ENCODE peak calls at places on chromosomes 3 and 15, in four cellular contexts. E is GM12878, H is K562, L is HepG2. M is an unnamed sample.

GRCh38 chr3:9721698-9722057 is 9.9 kb upstream of the BRPF1 start:
- DNase-seq in E (no peak), H (no peak), L (no peak), M (no peak)

GRCh38 chr3:130866327-130866726 is 27.6 kb upstream of the ATP2C1 start:
- DNase-seq in E (no peak), H (no peak), L (peak), M (no peak)

GRCh38 chr15:44633603-44634002 is 29.9 kb downstream of the SPG11 start:
- DNase-seq in E (no peak), H (no peak), L (no peak), M (no peak)

GRCh38 chr15:49718234-49718633 is 97.4 kb downstream of the DTWD1 start:
- DNase-seq in E (no peak), H (no peak), L (no peak), M (no peak)

GRCh38 chr15:70328137-70329115 is 230.7 kb upstream of the TLE3 start:
- DNase-seq in E (no peak), H (no peak), L (no peak), M (no peak)

GRCh38 chr3:104750581-104750980 is 616.1 kb upstream of the ALCAM start:
- DNase-seq in E (no peak), H (no peak), L (no peak), M (no peak)

GRCh38 chr3:196023947-196024346 is 57.9 kb downstream of the TFRC start:
- DNase-seq in E (no peak), H (no peak), L (no peak), M (no peak)

GRCh38 chr3:195897081-195897852 is 11.1 kb downstream of the TNK2 start:
- DNase-seq in E (no peak), H (peak), L (no peak), M (no peak)

GRCh38 chr3:160810360-160810759 is 54.3 kb downstream of the PPM1L start:
- DNase-seq in E (no peak), H (no peak), L (no peak), M (no peak)

GRCh38 chr3:184498986-184499606 is 62.5 kb upstream of the EPHB3 start:
- DNase-seq in E (no peak), H (no peak), L (no peak), M (no peak)

GRCh38 chr3:139934557-139935070 is 371 bp upstream of the CLSTN2 start:
- DNase-seq in E (no peak), H (no peak), L (no peak), M (peak)

GRCh38 chr3:189914799-189915198 is 205.9 kb downstream of the P3H2 start:
- DNase-seq in E (no peak), H (no peak), L (no peak), M (no peak)

GRCh38 chr3:152160350-152161011 is 108.2 kb upstream of the MBNL1 start:
- DNase-seq in E (peak), H (no peak), L (no peak), M (no peak)

GRCh38 chr15:101091080-101092017 is 160.5 kb downstream of the CHSY1 start:
- DNase-seq in E (no peak), H (no peak), L (peak), M (no peak)

GRCh38 chr3:11699083-11699427 is 55.3 kb upstream of the VGLL4 start:
- DNase-seq in E (no peak), H (no peak), L (no peak), M (no peak)

GRCh38 chr15:73990250-73991005 is 1.7 kb downstream of the STOML1 start:
- DNase-seq in E (no peak), H (no peak), L (no peak), M (no peak)

GRCh38 chr3:39255503-39256325 is 24.1 kb downstream of the CX3CR1 start:
- DNase-seq in E (peak), H (no peak), L (no peak), M (no peak)

GRCh38 chr3:159989973-159990846 is 1.6 kb downstream of the IL12A start:
- DNase-seq in E (no peak), H (no peak), L (no peak), M (peak)

GRCh38 chr15:92069308-92070244 is 216.1 kb downstream of the SLCO3A1 start:
- DNase-seq in E (peak), H (no peak), L (no peak), M (no peak)

GRCh38 chr3:19216669-19217337 is 68.5 kb downstream of the KCNH8 start:
- DNase-seq in E (no peak), H (no peak), L (no peak), M (no peak)

GRCh38 chr3:19215427-19215826 is 67.1 kb downstream of the KCNH8 start:
- DNase-seq in E (no peak), H (no peak), L (no peak), M (no peak)

GRCh38 chr3:19213608-19214220 is 65.4 kb downstream of the KCNH8 start:
- DNase-seq in E (no peak), H (no peak), L (peak), M (peak)
- TF ChIP-seq BHLHE40 in E (no peak), H (no peak), L (no peak), M (no peak)

DNA sequence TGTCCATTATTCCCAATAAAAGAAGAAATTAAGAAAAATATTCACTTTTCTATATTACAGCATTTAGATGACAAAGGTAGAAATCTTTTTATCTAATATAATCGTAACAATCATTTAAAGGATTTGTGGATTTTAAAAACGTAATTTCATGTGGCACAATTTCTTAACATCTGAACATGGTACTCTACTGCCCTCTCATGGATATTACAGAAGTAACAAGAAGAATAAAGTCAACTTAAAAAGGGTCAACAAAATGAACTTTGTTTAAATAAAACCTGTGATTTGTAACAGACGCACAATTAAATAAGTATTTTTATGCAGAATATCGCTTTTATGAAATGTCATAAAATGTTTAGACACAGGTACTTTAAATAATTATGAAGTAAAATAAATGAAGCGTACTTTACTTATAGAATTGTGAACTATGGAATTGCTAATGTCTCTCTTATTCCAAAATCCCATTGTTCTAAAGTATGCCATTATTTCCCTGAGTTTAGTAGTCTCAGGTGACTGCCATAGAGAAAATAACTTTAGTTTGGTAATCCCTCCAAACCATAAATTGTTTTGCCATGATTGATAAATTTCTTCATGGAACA is 366.8 kb upstream of the ZNF385D start:
- DNase-seq in E (no peak), H (peak), L (peak), M (peak)
- TF ChIP-seq FOXK2 in E (no peak), H (no peak), L (no peak), M (no peak)

GRCh38 chr3:154142608-154143007 is 21.4 kb downstream of the ARHGEF26 start:
- DNase-seq in E (no peak), H (no peak), L (no peak), M (no peak)
- TF ChIP-seq FOXM1 in E (no peak), H (no peak), L (no peak), M (no peak)

DNA sequence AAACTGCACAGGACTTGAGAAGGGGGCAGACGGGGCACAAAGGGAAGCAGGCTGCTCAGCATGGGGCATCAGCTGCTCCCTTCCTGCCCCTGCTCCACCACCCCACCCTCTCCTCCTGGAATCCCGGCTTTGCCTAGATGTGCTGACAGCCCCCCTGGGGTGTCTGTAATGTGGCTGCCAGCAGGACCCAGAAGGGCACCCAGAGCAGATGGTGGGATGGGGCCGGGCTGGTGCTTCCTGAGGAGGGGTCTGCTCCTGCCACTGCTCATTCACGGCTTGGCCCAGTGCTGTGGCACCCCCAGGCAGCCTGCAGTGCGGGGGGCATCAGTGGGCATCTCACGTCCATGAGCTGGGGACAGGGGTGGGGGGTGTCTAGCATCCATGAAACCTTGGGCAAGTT is 10.2 kb downstream of the H1-8 start:
- DNase-seq in E (no peak), H (no peak), L (no peak), M (no peak)
- TF ChIP-seq BHLHE40 in E (no peak), H (no peak), L (no peak), M (no peak)